ENCODE peak calls at places on chromosomes 5 and 9, in six cellular contexts. Q is brain microvascular endothelial cell, R is fibroblast of villous mesenchyme, M is spleen, D is heart left ventricle, Y is left ventricle myocardium inferior. J is an unnamed sample.

GRCh38 chr9:97740848-97741821 is 44.0 kb upstream of the XPA start:
- DNase-seq in Q (peak; percentile 42), R (peak; percentile 55), M (no peak), D (peak; percentile 75), Y (peak; percentile 65), J (no peak)

GRCh38 chr9:105242557-105242956 is 1.9 kb upstream of the SLC44A1 start:
- DNase-seq in Q (no peak), R (peak; percentile 72), M (no peak), D (no peak), Y (no peak), J (no peak)

GRCh38 chr5:151123897-151124751 is 33.5 kb downstream of the ANXA6 start:
- DNase-seq in Q (peak; percentile 34), R (peak; percentile 28), M (peak; percentile 92), D (peak; percentile 81), Y (peak; percentile 58), J (no peak)

GRCh38 chr5:66411701-66412100 is 184.5 kb upstream of the MAST4 start:
- DNase-seq in Q (no peak), R (no peak), M (no peak), D (no peak), Y (no peak), J (no peak)

GRCh38 chr9:98791147-98792095 is 4.9 kb downstream of the ANKS6 start:
- DNase-seq in Q (peak; percentile 84), R (peak; percentile 94), M (peak; percentile 89), D (peak; percentile 76), Y (peak; percentile 82), J (peak; percentile 88)

GRCh38 chr9:132828201-132828770 is 49.8 kb downstream of the AK8 start:
- DNase-seq in Q (no peak), R (no peak), M (no peak), D (no peak), Y (no peak), J (no peak)

GRCh38 chr9:135951889-135952663 is 9.1 kb downstream of the UBAC1 start:
- DNase-seq in Q (peak; percentile 48), R (peak; percentile 71), M (no peak), D (no peak), Y (no peak), J (no peak)

GRCh38 chr5:31811210-31811609 is 172.3 kb downstream of the PDZD2 start:
- DNase-seq in Q (peak; percentile 91), R (peak; percentile 82), M (no peak), D (no peak), Y (no peak), J (peak; percentile 59)

GRCh38 chr5:169121631-169122420 is 179.1 kb downstream of the SLIT3 start:
- DNase-seq in Q (peak; percentile 93), R (peak; percentile 55), M (no peak), D (no peak), Y (no peak), J (no peak)

GRCh38 chr5:67536892-67537291 is 340.3 kb upstream of the CD180 start:
- DNase-seq in Q (no peak), R (no peak), M (no peak), D (no peak), Y (no peak), J (no peak)

GRCh38 chr9:86747711-86748110 is 199.6 kb downstream of the GAS1 start:
- DNase-seq in Q (no peak), R (no peak), M (no peak), D (no peak), Y (no peak), J (no peak)

GRCh38 chr5:165502893-165503696 is 1997.7 kb downstream of the MAT2B start:
- DNase-seq in Q (no peak), R (peak; percentile 49), M (no peak), D (no peak), Y (no peak), J (no peak)

GRCh38 chr5:69046375-69046957 is 47.3 kb upstream of the SLC30A5 start:
- DNase-seq in Q (no peak), R (peak; percentile 33), M (no peak), D (no peak), Y (no peak), J (no peak)

GRCh38 chr5:11981986-11982385 is 77.7 kb upstream of the CTNND2 start:
- DNase-seq in Q (no peak), R (no peak), M (no peak), D (no peak), Y (no peak), J (no peak)

GRCh38 chr5:83095973-83096539 is 18.7 kb downstream of the XRCC4 start:
- DNase-seq in Q (peak; percentile 81), R (peak; percentile 61), M (no peak), D (no peak), Y (no peak), J (no peak)

GRCh38 chr9:95505676-95506437 is 10.9 kb downstream of the PTCH1 start:
- DNase-seq in Q (no peak), R (peak; percentile 78), M (no peak), D (peak; percentile 59), Y (peak; percentile 57), J (no peak)

GRCh38 chr9:136965771-136966484 is 11.4 kb upstream of the PTGDS start:
- DNase-seq in Q (no peak), R (peak; percentile 21), M (no peak), D (peak; percentile 24), Y (no peak), J (no peak)

GRCh38 chr5:16888694-16889124 is 47.4 kb downstream of the MYO10 start:
- DNase-seq in Q (peak; percentile 44), R (peak; percentile 75), M (no peak), D (no peak), Y (no peak), J (no peak)

GRCh38 chr5:151820903-151821302 is 49.1 kb downstream of the G3BP1 start:
- DNase-seq in Q (no peak), R (no peak), M (no peak), D (no peak), Y (no peak), J (no peak)

GRCh38 chr5:60404171-60404570 is 295.8 kb downstream of the DEPDC1B start:
- DNase-seq in Q (no peak), R (no peak), M (no peak), D (no peak), Y (no peak), J (no peak)

GRCh38 chr5:76690704-76691469 is 25.0 kb upstream of the F2R start:
- DNase-seq in Q (no peak), R (peak; percentile 55), M (no peak), D (no peak), Y (no peak), J (no peak)

GRCh38 chr5:72470817-72471216 is 36.4 kb downstream of the ZNF366 start:
- DNase-seq in Q (peak; percentile 27), R (no peak), M (no peak), D (no peak), Y (no peak), J (no peak)

GRCh38 chr5:172820046-172820767 is 13.8 kb upstream of the ERGIC1 start:
- DNase-seq in Q (peak; percentile 43), R (peak; percentile 80), M (no peak), D (no peak), Y (no peak), J (no peak)

GRCh38 chr9:87545858-87546257 is 48.2 kb downstream of the DAPK1 start:
- DNase-seq in Q (peak; percentile 67), R (peak; percentile 51), M (no peak), D (no peak), Y (no peak), J (no peak)

GRCh38 chr9:87515086-87515485 is 17.4 kb downstream of the DAPK1 start:
- DNase-seq in Q (no peak), R (peak; percentile 98), M (no peak), D (no peak), Y (no peak), J (no peak)

DNA sequence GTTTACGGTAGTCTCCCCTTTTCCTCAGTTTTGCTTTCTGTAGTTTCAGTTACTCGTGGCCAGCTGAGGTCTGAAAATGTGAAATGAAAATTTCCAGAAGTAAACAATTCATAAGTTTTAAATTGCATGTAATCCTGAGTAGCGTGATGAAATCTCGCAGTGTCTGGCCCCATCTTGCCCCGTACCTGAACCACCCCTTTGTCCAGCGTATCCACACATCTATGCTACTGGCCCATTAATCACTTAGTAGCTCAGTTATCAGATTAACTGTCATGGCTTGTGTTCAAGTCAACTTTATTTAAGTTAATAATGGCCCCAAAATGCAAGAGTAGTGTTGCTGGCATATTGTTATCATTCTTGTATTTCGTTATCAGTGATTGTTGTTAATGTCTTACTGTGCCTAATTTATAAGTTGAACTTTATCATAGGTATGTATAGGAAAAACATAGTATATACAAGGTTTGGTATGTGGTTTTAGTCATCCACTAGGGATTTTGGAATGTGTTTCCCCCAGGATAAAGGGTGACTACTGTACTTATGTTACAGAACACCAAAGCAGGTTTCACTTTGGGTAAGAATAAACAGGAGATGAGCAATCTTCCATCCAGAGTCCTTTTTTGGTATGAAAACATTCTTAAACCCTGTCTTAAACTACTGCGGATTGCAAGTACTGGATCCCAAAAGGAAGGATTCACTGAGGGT is 118.4 kb upstream of the KCNN2 start:
- DNase-seq in Q (peak; percentile 33), R (peak; percentile 88), M (no peak), D (no peak), Y (no peak), J (peak; percentile 82)
- H3K4me3 ChIP-seq in Q (no peak overlapping the region), R (peak overlapping the region; percentile 22), M (no peak overlapping the region), D (no peak overlapping the region), Y (no peak overlapping the region), J (no peak overlapping the region)

DNA sequence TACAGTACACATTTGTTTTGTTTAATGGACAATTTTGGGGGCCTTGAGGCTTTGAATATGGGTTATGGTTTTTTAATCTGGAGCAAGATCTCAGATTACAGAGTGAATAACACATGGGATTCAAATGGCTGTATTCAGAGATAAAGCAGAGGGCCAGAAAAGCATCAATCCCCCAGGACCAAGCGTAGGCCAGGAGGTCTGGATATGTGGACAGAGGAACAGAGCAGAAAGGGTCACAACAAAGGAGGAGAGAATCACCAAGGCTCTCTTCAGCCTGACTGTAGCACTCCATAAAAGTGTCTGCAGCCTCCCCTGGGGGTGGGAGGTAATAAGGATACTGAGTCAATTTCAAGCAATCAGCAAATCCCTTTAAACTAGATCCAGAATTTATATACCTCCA is 47.7 kb upstream of the STK32A start:
- DNase-seq in Q (no peak), R (no peak), M (no peak), D (no peak), Y (no peak), J (no peak)
- TF ChIP-seq CTCF in Q (peak; percentile 2), R (no peak), M (no peak), D (no peak), Y (no peak), J (no peak)

DNA sequence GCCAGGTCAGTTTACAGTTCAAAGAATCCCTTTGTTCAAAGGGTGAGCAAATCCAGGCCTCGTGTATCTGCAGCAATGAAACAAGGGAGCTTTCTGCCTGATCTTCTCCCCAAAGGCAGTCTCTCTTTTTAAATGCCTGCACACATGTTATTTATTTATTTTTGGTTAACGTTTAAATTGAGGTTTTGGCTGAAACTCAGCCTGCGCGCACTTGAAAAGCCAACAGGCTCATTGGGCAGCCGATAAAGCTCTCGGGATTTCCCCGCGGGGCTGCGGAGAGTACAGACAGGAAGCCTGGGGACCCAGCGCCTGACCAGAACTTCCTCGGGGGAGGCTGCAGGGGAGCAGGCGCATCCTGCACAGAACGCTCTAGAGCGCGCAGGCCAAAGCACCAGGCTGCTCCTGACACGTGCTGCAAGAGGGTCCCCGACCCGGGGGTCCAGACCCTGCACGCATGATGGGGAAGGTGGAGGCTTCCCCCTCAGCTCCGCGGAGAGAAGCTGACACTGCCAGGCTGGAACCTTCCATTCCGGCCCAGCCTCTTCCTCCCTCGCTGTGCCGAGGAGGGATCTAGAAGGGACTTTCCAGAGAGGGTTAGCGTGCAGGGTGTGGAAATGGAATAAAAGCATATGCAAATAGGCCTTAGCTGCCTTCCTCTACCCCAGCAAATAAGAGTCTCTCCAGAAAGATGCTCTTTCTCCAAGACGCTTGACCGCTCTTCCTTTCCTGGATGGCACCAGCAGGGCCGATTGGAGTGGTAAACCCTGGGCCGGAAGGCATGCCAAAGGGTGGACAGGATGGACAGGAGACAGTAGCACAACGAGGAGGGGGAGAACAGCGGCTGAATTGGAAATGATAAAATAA is 46.1 kb downstream of the PTTG1 start:
- DNase-seq in Q (peak; percentile 83), R (peak; percentile 90), M (peak; percentile 93), D (peak; percentile 81), Y (peak; percentile 71), J (no peak)
- H3K4me3 ChIP-seq in Q (peak overlapping the region; percentile 37), R (peak overlapping the region; percentile 31), M (peak overlapping the region; percentile 77), D (peak overlapping the region; percentile 55), Y (peak overlapping the region; percentile 62), J (peak overlapping the region; percentile 13)

GRCh38 chr5:138346889-138347288 is 5.6 kb upstream of the KDM3B start:
- DNase-seq in Q (no peak), R (no peak), M (no peak), D (no peak), Y (no peak), J (no peak)
- TF ChIP-seq CTCF in Q (no peak), R (no peak), M (no peak), D (no peak), Y (no peak), J (no peak)